ENCODE peak calls at places on chromosomes 1 and 21, in four cellular contexts. P, I, C and U are unnamed samples.

GRCh38 chr21:44729336-44730027 is 18.1 kb upstream of the TSPEAR start:
- DNase-seq in P (no peak), I (no peak), C (no peak), U (no peak)

GRCh38 chr1:27655151-27655929 is 16.7 kb downstream of the IFI6 start:
- DNase-seq in P (no peak), I (peak), C (no peak), U (no peak)

GRCh38 chr1:42730988-42731387 is 9.0 kb downstream of the CLDN19 start:
- DNase-seq in P (no peak), I (peak), C (no peak), U (no peak)

GRCh38 chr21:34836103-34836932 is 167.5 kb downstream of the CLIC6 start:
- DNase-seq in P (peak), I (no peak), C (peak), U (peak)

GRCh38 chr1:29713857-29714256 is 477.5 kb downstream of the PTPRU start:
- DNase-seq in P (peak), I (no peak), C (no peak), U (no peak)

GRCh38 chr1:231395996-231396385 is 26.1 kb downstream of the EGLN1 start:
- DNase-seq in P (no peak), I (no peak), C (no peak), U (no peak)

GRCh38 chr21:31162827-31163226 is 124.6 kb upstream of the KRTAP19-8 start:
- DNase-seq in P (peak), I (no peak), C (no peak), U (no peak)

GRCh38 chr21:42320791-42321190 is 5.6 kb upstream of the TFF3 start:
- DNase-seq in P (no peak), I (no peak), C (no peak), U (no peak)

GRCh38 chr1:11960276-11960675 is 20.0 kb upstream of the MFN2 start:
- DNase-seq in P (no peak), I (no peak), C (no peak), U (no peak)

GRCh38 chr21:37759777-37760176 is 156.5 kb downstream of the KCNJ6 start:
- DNase-seq in P (no peak), I (no peak), C (no peak), U (no peak)

GRCh38 chr1:38990746-38991637 is at the start of gene AKIRIN1:
- DNase-seq in P (peak), I (peak), C (peak), U (peak)

GRCh38 chr1:92623187-92623778 is 136.6 kb upstream of the GFI1 start:
- DNase-seq in P (no peak), I (no peak), C (no peak), U (no peak)

GRCh38 chr1:94737124-94737998 is 82.8 kb upstream of the SLC44A3 start:
- DNase-seq in P (no peak), I (no peak), C (no peak), U (no peak)

GRCh38 chr1:8397511-8397910 is 79.6 kb downstream of the SLC45A1 start:
- DNase-seq in P (peak), I (no peak), C (no peak), U (no peak)

GRCh38 chr21:15441060-15441493 is 288.7 kb upstream of the USP25 start:
- DNase-seq in P (no peak), I (peak), C (no peak), U (no peak)

GRCh38 chr1:76040327-76040868 is 34.1 kb upstream of the ST6GALNAC3 start:
- DNase-seq in P (no peak), I (peak), C (peak), U (no peak)

GRCh38 chr1:27402349-27402754 is 9.9 kb downstream of the GPR3 start:
- DNase-seq in P (no peak), I (peak), C (peak), U (peak)

DNA sequence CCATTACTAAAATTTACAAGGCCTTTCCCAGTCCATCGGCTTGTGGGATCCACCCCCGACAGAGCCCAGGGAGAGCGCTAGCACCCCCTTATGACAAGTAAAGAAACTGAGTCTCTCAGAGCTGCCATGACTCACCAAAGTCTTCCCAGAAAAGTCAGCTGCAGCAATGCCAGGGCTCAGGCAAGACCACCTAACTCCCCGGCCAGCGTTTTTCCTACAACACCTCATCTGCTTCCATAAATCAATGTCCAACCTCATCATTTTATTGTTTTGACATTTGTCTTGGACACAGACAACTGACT is 15.0 kb downstream of the DHCR24 start:
- DNase-seq in P (no peak), I (no peak), C (no peak), U (no peak)
- TF ChIP-seq CTCF in P (peak), I (no peak), C (no peak), U (peak)

GRCh38 chr1:165911609-165912281 is 84.3 kb downstream of the UCK2 start:
- DNase-seq in P (no peak), I (no peak), C (no peak), U (no peak)
- H3K4me3 ChIP-seq in P (no peak), I (no peak), C (no peak), U (no peak)

DNA sequence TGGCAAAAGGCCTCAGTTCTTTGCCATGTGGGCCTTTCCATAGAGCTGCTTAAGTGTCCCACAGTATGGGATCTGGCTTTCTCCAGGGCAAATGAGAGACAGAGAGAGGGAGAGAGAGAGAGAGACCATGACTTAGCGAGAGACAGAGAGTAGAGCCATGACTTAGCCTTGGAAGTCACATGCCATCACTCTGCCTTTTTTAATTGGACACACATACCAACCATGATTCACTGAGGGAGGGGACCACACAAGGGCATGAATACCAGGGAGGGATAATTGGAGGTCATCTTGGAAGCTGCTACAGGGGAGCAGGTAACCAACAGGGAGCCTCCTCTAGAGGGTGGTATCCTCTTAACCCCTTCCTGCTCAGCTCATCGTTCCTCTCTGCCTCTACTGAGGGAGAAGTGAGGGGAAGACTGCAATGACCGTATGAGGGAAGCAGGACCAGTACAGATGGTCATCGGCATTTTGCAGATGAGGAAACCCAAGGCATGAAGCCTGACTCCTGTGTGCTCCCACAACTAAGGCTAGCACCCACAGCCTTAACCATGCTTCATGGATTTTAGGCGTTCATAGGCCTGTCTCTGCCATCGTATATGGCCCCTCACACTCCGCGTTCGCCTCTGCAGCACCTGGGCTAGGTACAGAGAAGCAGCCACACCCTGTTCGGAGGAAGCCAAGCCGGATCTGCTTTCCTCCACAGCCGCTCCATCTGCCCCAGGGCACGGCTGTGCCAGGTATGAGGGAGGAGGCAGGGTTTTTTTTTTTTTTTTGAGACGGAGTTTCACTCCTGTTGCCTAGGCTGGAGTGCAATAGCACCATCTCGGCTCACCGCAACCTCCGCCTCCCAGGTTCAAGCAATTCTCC is 38.6 kb downstream of the MEF2D start:
- DNase-seq in P (no peak), I (peak), C (no peak), U (no peak)
- TF ChIP-seq CTCF in P (no peak), I (no peak), C (no peak), U (no peak)

GRCh38 chr1:88610687-88611086 is 73.4 kb upstream of the PKN2 start:
- DNase-seq in P (no peak), I (no peak), C (no peak), U (no peak)

GRCh38 chr1:88612299-88612698 is 71.8 kb upstream of the PKN2 start:
- DNase-seq in P (no peak), I (peak), C (no peak), U (no peak)

GRCh38 chr1:88612783-88613182 is 71.3 kb upstream of the PKN2 start:
- DNase-seq in P (no peak), I (no peak), C (no peak), U (no peak)

GRCh38 chr1:88609051-88609450 is 75.0 kb upstream of the PKN2 start:
- DNase-seq in P (no peak), I (no peak), C (no peak), U (no peak)

GRCh38 chr1:88608139-88608943 is 75.7 kb upstream of the PKN2 start:
- DNase-seq in P (peak), I (peak), C (no peak), U (no peak)
- H3K4me3 ChIP-seq in P (no peak), I (no peak), C (no peak), U (no peak)

GRCh38 chr1:167789501-167789900 is 67.7 kb downstream of the MPZL1 start:
- DNase-seq in P (peak), I (no peak), C (no peak), U (no peak)

GRCh38 chr1:167795810-167796740 is 74.3 kb downstream of the MPZL1 start:
- DNase-seq in P (no peak), I (peak), C (no peak), U (no peak)

GRCh38 chr1:167794043-167794442 is 72.3 kb downstream of the MPZL1 start:
- DNase-seq in P (no peak), I (no peak), C (no peak), U (no peak)

GRCh38 chr1:167790117-167790516 is 68.3 kb downstream of the MPZL1 start:
- DNase-seq in P (no peak), I (no peak), C (no peak), U (no peak)

GRCh38 chr1:167791281-167792209 is 69.8 kb downstream of the MPZL1 start:
- DNase-seq in P (peak), I (peak), C (peak), U (peak)
- TF ChIP-seq CTCF in P (no peak), I (no peak), C (no peak), U (peak)

GRCh38 chr1:155006601-155007101 is 4.0 kb downstream of the ZBTB7B start:
- DNase-seq in P (no peak), I (peak), C (no peak), U (no peak)

GRCh38 chr1:155007253-155007828 is 4.7 kb downstream of the ZBTB7B start:
- DNase-seq in P (no peak), I (no peak), C (no peak), U (no peak)

GRCh38 chr1:155009221-155009711 is 6.7 kb downstream of the ZBTB7B start:
- DNase-seq in P (no peak), I (no peak), C (no peak), U (no peak)

GRCh38 chr1:155009742-155010141 is 7.1 kb downstream of the ZBTB7B start:
- DNase-seq in P (no peak), I (no peak), C (no peak), U (no peak)

GRCh38 chr1:155008015-155008941 is 5.7 kb downstream of the ZBTB7B start:
- DNase-seq in P (no peak), I (peak), C (no peak), U (no peak)
- H3K4me3 ChIP-seq in P (no peak), I (peak), C (no peak), U (no peak)

GRCh38 chr1:118461154-118461553 is 276.1 kb upstream of the SPAG17 start:
- DNase-seq in P (no peak), I (peak), C (no peak), U (no peak)
- TF ChIP-seq CTCF in P (peak), I (peak), C (no peak), U (no peak)

GRCh38 chr1:212108981-212109380 is 73.4 kb downstream of the DTL start:
- DNase-seq in P (no peak), I (no peak), C (no peak), U (no peak)

GRCh38 chr1:212109713-212110112 is 74.2 kb downstream of the DTL start:
- DNase-seq in P (no peak), I (no peak), C (no peak), U (no peak)

GRCh38 chr1:212108187-212108586 is 72.6 kb downstream of the DTL start:
- DNase-seq in P (no peak), I (no peak), C (no peak), U (no peak)

GRCh38 chr1:212107481-212107880 is 71.9 kb downstream of the DTL start:
- DNase-seq in P (no peak), I (no peak), C (no peak), U (no peak)

DNA sequence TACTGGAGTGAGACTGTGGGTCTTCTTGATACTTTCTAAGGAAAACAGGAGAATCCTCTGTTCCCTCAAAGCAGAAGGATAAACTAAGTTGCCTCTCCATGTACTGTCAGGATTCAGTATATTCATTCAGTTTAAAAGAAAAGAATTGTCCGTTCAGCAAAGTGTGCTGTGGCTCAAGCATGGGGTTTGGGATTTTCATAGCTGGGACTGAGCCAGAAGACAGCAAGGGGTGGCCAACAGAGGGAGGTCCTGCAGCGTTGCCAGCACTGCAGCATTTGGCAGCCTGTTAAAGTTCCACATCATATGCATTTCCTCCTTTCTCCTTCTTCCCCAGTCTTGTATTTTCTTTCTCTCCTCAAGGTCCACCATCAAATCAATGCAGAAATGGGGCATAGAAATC is 75.1 kb downstream of the DTL start:
- DNase-seq in P (no peak), I (no peak), C (no peak), U (no peak)
- H3K4me3 ChIP-seq in P (no peak), I (no peak), C (no peak), U (no peak)

GRCh38 chr1:227734858-227735780 is at the start of the genes JMJD4 and SNAP47:
- DNase-seq in P (peak), I (peak), C (peak), U (peak)
- TF ChIP-seq CTCF in P (no peak), I (no peak), C (no peak), U (no peak)

GRCh38 chr1:36307601-36308330 is 1.6 kb downstream of the SH3D21 start:
- DNase-seq in P (no peak), I (peak), C (no peak), U (no peak)
- H3K4me3 ChIP-seq in P (peak), I (peak), C (no peak), U (peak)